ENCODE peak calls at places on chromosomes 3 and 15, in ten cellular contexts. J, Q, C, Y, I, W, U, H, V and F are unnamed samples.

GRCh38 chr3:50433954-50434353 is 69.5 kb downstream of the CACNA2D2 start:
- DNase-seq in J (no peak), Q (no peak), C (no peak), Y (no peak), I (no peak), W (no peak), U (no peak), H (no peak), V (no peak), F (no peak)

GRCh38 chr3:157914882-157915281 is 191.3 kb downstream of the SHOX2 start:
- DNase-seq in J (no peak), Q (no peak), C (no peak), Y (no peak), I (no peak), W (no peak), U (no peak), H (no peak), V (no peak), F (no peak)

GRCh38 chr15:100123611-100124010 is 218.2 kb downstream of the ADAMTS17 start:
- DNase-seq in J (no peak), Q (peak), C (no peak), Y (no peak), I (no peak), W (no peak), U (no peak), H (no peak), V (no peak), F (no peak)

GRCh38 chr3:64203216-64203615 is 22.1 kb downstream of the PRICKLE2 start:
- DNase-seq in J (no peak), Q (no peak), C (peak), Y (no peak), I (no peak), W (no peak), U (no peak), H (no peak), V (no peak), F (no peak)

GRCh38 chr15:76974456-76975083 is 20.4 kb upstream of the PSTPIP1 start:
- DNase-seq in J (no peak), Q (no peak), C (no peak), Y (no peak), I (no peak), W (no peak), U (no peak), H (peak), V (no peak), F (no peak)

GRCh38 chr3:87855626-87856025 is 203.2 kb downstream of the CGGBP1 start:
- DNase-seq in J (no peak), Q (no peak), C (no peak), Y (no peak), I (no peak), W (no peak), U (no peak), H (no peak), V (peak), F (no peak)

GRCh38 chr3:135556184-135556583 is 409.3 kb upstream of the PPP2R3A start:
- DNase-seq in J (no peak), Q (no peak), C (no peak), Y (no peak), I (no peak), W (no peak), U (no peak), H (no peak), V (no peak), F (no peak)

GRCh38 chr3:176867681-176868663 is 329.3 kb downstream of the TBL1XR1 start:
- DNase-seq in J (no peak), Q (no peak), C (no peak), Y (peak), I (no peak), W (no peak), U (no peak), H (no peak), V (no peak), F (no peak)

GRCh38 chr15:55289011-55289572 is 521 bp downstream of the RAB27A start:
- DNase-seq in J (peak), Q (peak), C (peak), Y (peak), I (no peak), W (no peak), U (no peak), H (peak), V (peak), F (peak)

GRCh38 chr15:65032823-65033537 is 3.5 kb upstream of the MTFMT start:
- DNase-seq in J (peak), Q (peak), C (peak), Y (peak), I (no peak), W (peak), U (no peak), H (no peak), V (peak), F (no peak)

GRCh38 chr3:181919375-181919774 is 207.7 kb downstream of the SOX2 start:
- DNase-seq in J (no peak), Q (no peak), C (no peak), Y (no peak), I (no peak), W (peak), U (no peak), H (no peak), V (no peak), F (no peak)

GRCh38 chr15:42071717-42072116 is 22.6 kb downstream of the PLA2G4D start:
- DNase-seq in J (no peak), Q (no peak), C (no peak), Y (peak), I (peak), W (no peak), U (no peak), H (no peak), V (no peak), F (no peak)

GRCh38 chr3:44974406-44974805 is 1.6 kb downstream of the ZDHHC3 start:
- DNase-seq in J (no peak), Q (no peak), C (no peak), Y (no peak), I (no peak), W (no peak), U (no peak), H (no peak), V (no peak), F (no peak)

GRCh38 chr3:153896197-153896596 is 225.0 kb upstream of the ARHGEF26 start:
- DNase-seq in J (no peak), Q (no peak), C (no peak), Y (no peak), I (no peak), W (no peak), U (no peak), H (no peak), V (no peak), F (no peak)

GRCh38 chr3:62248831-62249776 is 124.2 kb downstream of the FEZF2 start:
- DNase-seq in J (no peak), Q (no peak), C (peak), Y (no peak), I (no peak), W (no peak), U (no peak), H (no peak), V (no peak), F (no peak)

GRCh38 chr3:188687389-188687788 is 484.4 kb upstream of the TPRG1 start:
- DNase-seq in J (no peak), Q (no peak), C (peak), Y (no peak), I (no peak), W (no peak), U (no peak), H (no peak), V (peak), F (peak)

GRCh38 chr3:138768126-138768525 is 66.6 kb downstream of the PIK3CB start:
- DNase-seq in J (no peak), Q (no peak), C (no peak), Y (no peak), I (no peak), W (peak), U (no peak), H (peak), V (no peak), F (no peak)

GRCh38 chr15:48578965-48579364 is 66.5 kb downstream of the FBN1 start:
- DNase-seq in J (no peak), Q (no peak), C (no peak), Y (no peak), I (no peak), W (no peak), U (no peak), H (no peak), V (no peak), F (no peak)

GRCh38 chr3:196513697-196514349 is 1.3 kb downstream of the SMCO1 start:
- DNase-seq in J (no peak), Q (no peak), C (peak), Y (no peak), I (no peak), W (no peak), U (no peak), H (no peak), V (no peak), F (no peak)

GRCh38 chr15:50256188-50257041 is 9.1 kb downstream of the HDC start:
- DNase-seq in J (no peak), Q (no peak), C (peak), Y (no peak), I (no peak), W (peak), U (no peak), H (no peak), V (no peak), F (no peak)

GRCh38 chr15:56734013-56734625 is 810 bp upstream of the ZNF280D start:
- DNase-seq in J (no peak), Q (no peak), C (no peak), Y (no peak), I (no peak), W (no peak), U (no peak), H (no peak), V (no peak), F (peak)

GRCh38 chr15:33215941-33216872 is 21.7 kb upstream of the FMN1 start:
- DNase-seq in J (no peak), Q (no peak), C (peak), Y (no peak), I (no peak), W (no peak), U (peak), H (no peak), V (peak), F (no peak)

GRCh38 chr3:49803464-49804140 is 541 bp downstream of the INKA1 start:
- DNase-seq in J (peak), Q (peak), C (peak), Y (peak), I (no peak), W (no peak), U (no peak), H (no peak), V (peak), F (no peak)

GRCh38 chr3:192063570-192063969 is 602.6 kb downstream of the PYDC2 start:
- DNase-seq in J (no peak), Q (peak), C (peak), Y (no peak), I (no peak), W (no peak), U (no peak), H (no peak), V (peak), F (no peak)

GRCh38 chr15:68407141-68407885 is 24.6 kb downstream of the ITGA11 start:
- DNase-seq in J (peak), Q (no peak), C (no peak), Y (peak), I (peak), W (no peak), U (no peak), H (peak), V (no peak), F (peak)

GRCh38 chr15:99704444-99704838 is 28.8 kb downstream of the LYSMD4 start:
- DNase-seq in J (no peak), Q (no peak), C (peak), Y (no peak), I (no peak), W (peak), U (no peak), H (no peak), V (peak), F (no peak)

GRCh38 chr3:4507010-4507596 is 14.0 kb downstream of the ITPR1 start:
- DNase-seq in J (no peak), Q (no peak), C (peak), Y (no peak), I (no peak), W (no peak), U (no peak), H (no peak), V (no peak), F (no peak)

GRCh38 chr3:101240719-101241118 is 79.7 kb downstream of the IMPG2 start:
- DNase-seq in J (no peak), Q (no peak), C (no peak), Y (no peak), I (no peak), W (no peak), U (no peak), H (no peak), V (no peak), F (no peak)

GRCh38 chr15:40843885-40844542 is at the start of gene SPINT1:
- DNase-seq in J (no peak), Q (no peak), C (no peak), Y (no peak), I (no peak), W (no peak), U (peak), H (no peak), V (no peak), F (no peak)

GRCh38 chr15:68608206-68608843 is 29.5 kb downstream of the CORO2B start:
- DNase-seq in J (peak), Q (peak), C (peak), Y (no peak), I (no peak), W (no peak), U (no peak), H (peak), V (peak), F (peak)

GRCh38 chr3:5733995-5734394 is 546.5 kb downstream of the EDEM1 start:
- DNase-seq in J (no peak), Q (no peak), C (no peak), Y (no peak), I (no peak), W (no peak), U (no peak), H (no peak), V (no peak), F (no peak)

GRCh38 chr3:22176911-22177310 is 425.9 kb upstream of the ZNF385D start:
- DNase-seq in J (no peak), Q (no peak), C (no peak), Y (no peak), I (no peak), W (no peak), U (no peak), H (no peak), V (no peak), F (no peak)

GRCh38 chr3:161371441-161372320 is at the start of gene SPTSSB:
- DNase-seq in J (no peak), Q (peak), C (no peak), Y (peak), I (peak), W (peak), U (peak), H (no peak), V (peak), F (no peak)

GRCh38 chr3:156987946-156988345 is 161.8 kb downstream of the LEKR1 start:
- DNase-seq in J (no peak), Q (no peak), C (no peak), Y (peak), I (no peak), W (no peak), U (no peak), H (no peak), V (no peak), F (no peak)

DNA sequence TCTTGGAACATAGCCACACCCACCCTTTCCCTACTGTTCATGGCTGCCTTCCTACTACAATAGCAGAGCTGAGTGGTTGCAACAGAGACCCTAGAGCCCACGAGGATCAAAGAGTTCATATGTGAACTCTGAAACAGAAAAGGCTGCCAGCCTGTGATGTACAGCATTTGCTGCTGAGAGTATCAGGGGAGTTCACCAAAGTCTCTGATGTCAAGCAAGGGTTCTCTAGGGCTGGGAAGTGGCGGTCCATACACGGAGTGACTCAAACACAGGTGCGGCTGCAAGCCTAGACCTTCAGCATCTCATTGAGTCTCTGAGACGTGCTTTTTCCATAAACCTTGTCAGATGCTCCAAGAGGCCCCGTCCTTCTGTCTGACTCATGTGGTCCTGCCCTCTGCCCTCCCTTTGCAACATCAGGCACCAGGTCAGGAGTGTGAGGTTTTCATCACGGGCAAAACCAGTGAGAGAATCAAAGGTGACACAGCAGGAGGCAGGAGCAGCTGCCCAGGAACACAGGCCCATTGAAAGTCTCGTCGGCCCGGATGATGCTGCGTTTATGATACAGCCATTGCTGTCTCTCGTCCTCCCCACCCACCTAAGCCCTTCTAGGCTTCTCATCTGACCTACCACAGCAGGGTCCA is 42.9 kb downstream of the PCSK6 start:
- DNase-seq in J (no peak), Q (no peak), C (no peak), Y (peak), I (no peak), W (no peak), U (no peak), H (no peak), V (no peak), F (no peak)
- TF ChIP-seq POLR2A in J (no peak), Q (no peak), C (no peak), Y (no peak), I (no peak), W (no peak), U (no peak), H (no peak), V (no peak), F (no peak)

GRCh38 chr3:128846501-128846900 is 32.9 kb upstream of the ACAD9 start:
- DNase-seq in J (no peak), Q (no peak), C (no peak), Y (no peak), I (no peak), W (no peak), U (no peak), H (no peak), V (no peak), F (no peak)
- TF ChIP-seq POLR2A in J (no peak), Q (no peak), C (no peak), Y (no peak), I (no peak), W (no peak), U (no peak), H (no peak), V (no peak), F (no peak)

GRCh38 chr3:46419816-46420215 is 12.8 kb downstream of the CCRL2 start:
- DNase-seq in J (no peak), Q (no peak), C (no peak), Y (no peak), I (no peak), W (no peak), U (no peak), H (no peak), V (no peak), F (no peak)
- TF ChIP-seq POLR2A in J (no peak), Q (no peak), C (no peak), Y (no peak), I (no peak), W (no peak), U (no peak), H (no peak), V (no peak), F (no peak)

DNA sequence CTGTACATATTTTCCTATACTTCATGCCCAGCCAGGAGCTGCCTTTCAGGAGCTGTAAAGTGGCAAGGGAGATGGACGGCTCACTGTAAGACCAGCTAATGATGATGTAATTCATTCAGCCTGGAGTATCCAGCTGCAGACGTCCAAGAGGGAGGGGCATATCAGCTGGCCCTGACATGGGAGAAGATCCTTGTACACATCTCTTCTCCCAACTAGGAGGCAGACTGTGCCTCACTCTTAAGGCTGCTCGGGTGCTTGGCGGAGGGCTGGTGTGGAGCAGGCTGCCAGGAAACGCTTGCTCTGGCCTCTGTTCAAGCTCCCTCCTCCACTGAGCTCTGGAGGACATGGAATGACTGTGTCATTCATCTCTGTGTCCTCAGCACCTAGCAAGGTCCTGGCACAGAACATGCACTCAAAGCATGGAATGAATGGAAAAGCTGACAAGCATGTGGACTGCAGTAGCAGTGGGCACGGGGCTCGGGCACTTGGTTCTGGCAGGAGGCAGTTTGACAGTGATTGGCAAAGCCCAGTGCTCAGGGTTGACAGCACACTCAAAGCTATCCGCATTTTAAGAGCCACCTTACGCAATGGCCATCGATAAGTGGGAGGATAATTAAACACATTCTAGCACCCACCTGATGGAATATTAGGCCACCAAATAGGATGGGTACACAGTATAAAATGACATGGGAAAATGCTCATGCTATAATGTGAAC is 72.4 kb downstream of the TBC1D2B start:
- DNase-seq in J (peak), Q (no peak), C (peak), Y (peak), I (no peak), W (no peak), U (no peak), H (no peak), V (peak), F (peak)
- TF ChIP-seq POLR2A in J (no peak), Q (no peak), C (no peak), Y (no peak), I (no peak), W (no peak), U (no peak), H (no peak), V (no peak), F (no peak)

GRCh38 chr3:123424321-123424998 is 24.4 kb downstream of the ADCY5 start:
- DNase-seq in J (peak), Q (no peak), C (no peak), Y (no peak), I (no peak), W (no peak), U (no peak), H (no peak), V (no peak), F (peak)
- TF ChIP-seq POLR2A in J (no peak), Q (no peak), C (no peak), Y (no peak), I (no peak), W (no peak), U (no peak), H (no peak), V (no peak), F (no peak)

GRCh38 chr3:52216585-52217408 is 8.6 kb downstream of the TLR9 start:
- DNase-seq in J (peak), Q (peak), C (peak), Y (peak), I (no peak), W (peak), U (no peak), H (no peak), V (peak), F (peak)
- TF ChIP-seq POLR2A in J (no peak), Q (no peak), C (no peak), Y (no peak), I (no peak), W (no peak), U (no peak), H (no peak), V (no peak), F (no peak)